ENCODE peak calls at places on chromosome 5, in ten cellular contexts. V is cardiac muscle cell; W is GM23248; S is tibial artery; J is effector memory CD4-positive, alpha-beta T cell; O is kidney; A is neural progenitor cell; D is psoas muscle; E is heart right ventricle; P is pancreas. M is an unnamed sample. For H3K4me1, the result is how much of the 10 kb centered on the place peaks cover.

GRCh38 chr5:132100672-132101261 is 27.2 kb downstream of the CSF2 start:
- DNase-seq in V (no peak), W (no peak), S (no peak), J (no peak), O (no peak), A (no peak), D (no peak), E (no peak), P (no peak), M (no peak)

GRCh38 chr5:168947212-168947868 is 353.6 kb downstream of the SLIT3 start:
- DNase-seq in V (peak), W (peak), S (peak), J (no peak), O (peak), A (peak), D (no peak), E (peak), P (peak), M (peak)

GRCh38 chr5:169980418-169981053 is at the start of gene INSYN2B:
- DNase-seq in V (peak), W (peak), S (peak), J (no peak), O (no peak), A (peak), D (peak), E (peak), P (peak), M (peak)

GRCh38 chr5:174570662-174571061 is 153.7 kb upstream of the MSX2 start:
- DNase-seq in V (no peak), W (no peak), S (no peak), J (no peak), O (no peak), A (no peak), D (no peak), E (no peak), P (no peak), M (no peak)

GRCh38 chr5:175521313-175521833 is 43.0 kb downstream of the SFXN1 start:
- DNase-seq in V (no peak), W (no peak), S (no peak), J (no peak), O (no peak), A (no peak), D (no peak), E (no peak), P (no peak), M (no peak)

GRCh38 chr5:163104496-163104895 is 332.9 kb upstream of the CCNG1 start:
- DNase-seq in V (no peak), W (no peak), S (no peak), J (no peak), O (no peak), A (peak), D (no peak), E (no peak), P (no peak), M (no peak)

GRCh38 chr5:151238303-151238741 is 14.4 kb upstream of the CCDC69 start:
- DNase-seq in V (peak), W (no peak), S (no peak), J (no peak), O (no peak), A (no peak), D (peak), E (peak), P (no peak), M (no peak)

GRCh38 chr5:14842117-14842516 is 29.5 kb downstream of the ANKH start:
- DNase-seq in V (no peak), W (no peak), S (no peak), J (no peak), O (no peak), A (no peak), D (no peak), E (no peak), P (no peak), M (no peak)

GRCh38 chr5:59712836-59713487 is 180.6 kb downstream of the PDE4D start:
- DNase-seq in V (no peak), W (no peak), S (no peak), J (no peak), O (no peak), A (peak), D (no peak), E (no peak), P (no peak), M (no peak)

GRCh38 chr5:169974121-169974770 is 6.0 kb downstream of the INSYN2B start:
- DNase-seq in V (no peak), W (no peak), S (no peak), J (no peak), O (no peak), A (no peak), D (no peak), E (no peak), P (no peak), M (no peak)

GRCh38 chr5:39363217-39363616 is 1.1 kb downstream of the C9 start:
- DNase-seq in V (no peak), W (peak), S (no peak), J (no peak), O (no peak), A (no peak), D (no peak), E (no peak), P (no peak), M (no peak)

GRCh38 chr5:68279960-68280359 is 64.4 kb downstream of the PIK3R1 start:
- DNase-seq in V (no peak), W (no peak), S (no peak), J (peak), O (no peak), A (no peak), D (no peak), E (no peak), P (no peak), M (no peak)

GRCh38 chr5:35618297-35618636 is 604 bp downstream of the SPEF2 start:
- DNase-seq in V (no peak), W (no peak), S (no peak), J (no peak), O (no peak), A (no peak), D (no peak), E (no peak), P (no peak), M (no peak)

GRCh38 chr5:6576861-6577501 is 55.9 kb downstream of the NSUN2 start:
- DNase-seq in V (peak), W (peak), S (no peak), J (no peak), O (no peak), A (peak), D (no peak), E (no peak), P (no peak), M (peak)

GRCh38 chr5:74415695-74416102 is 224.8 kb downstream of the ENC1 start:
- DNase-seq in V (no peak), W (no peak), S (no peak), J (no peak), O (no peak), A (no peak), D (no peak), E (no peak), P (no peak), M (no peak)

GRCh38 chr5:132364319-132364718 is 5.2 kb upstream of the SLC22A5 start:
- DNase-seq in V (no peak), W (peak), S (peak), J (no peak), O (no peak), A (no peak), D (no peak), E (no peak), P (no peak), M (peak)

GRCh38 chr5:174828786-174829510 is 104.6 kb downstream of the MSX2 start:
- DNase-seq in V (no peak), W (peak), S (no peak), J (no peak), O (no peak), A (no peak), D (no peak), E (no peak), P (no peak), M (no peak)

GRCh38 chr5:77308154-77308960 is 97.9 kb downstream of the PDE8B start:
- DNase-seq in V (no peak), W (no peak), S (no peak), J (no peak), O (no peak), A (no peak), D (no peak), E (no peak), P (no peak), M (no peak)

GRCh38 chr5:178293815-178294214 is 61.2 kb upstream of the PHYKPL start:
- DNase-seq in V (no peak), W (no peak), S (peak), J (no peak), O (peak), A (no peak), D (peak), E (peak), P (no peak), M (no peak)

GRCh38 chr5:178293400-178293799 is 60.8 kb upstream of the PHYKPL start:
- DNase-seq in V (no peak), W (no peak), S (peak), J (no peak), O (peak), A (no peak), D (peak), E (peak), P (no peak), M (no peak)

GRCh38 chr5:178291969-178292825 is 59.6 kb upstream of the PHYKPL start:
- DNase-seq in V (no peak), W (no peak), S (peak), J (no peak), O (peak), A (no peak), D (peak), E (peak), P (no peak), M (no peak)

GRCh38 chr5:178291161-178291561 is 58.6 kb upstream of the PHYKPL start:
- DNase-seq in V (no peak), W (no peak), S (peak), J (no peak), O (peak), A (no peak), D (peak), E (peak), P (no peak), M (no peak)

GRCh38 chr5:178292826-178293205 is 60.2 kb upstream of the PHYKPL start:
- DNase-seq in V (no peak), W (no peak), S (no peak), J (no peak), O (peak), A (no peak), D (no peak), E (no peak), P (no peak), M (no peak)
- H3K4me1 ChIP-seq in V (under half), W (under half), S (under half), J (under half), O (under half), A (under half), D (under half), E (under half), P (under half), M (under half)

GRCh38 chr5:100855940-100856339 is 47.1 kb downstream of the ST8SIA4 start:
- DNase-seq in V (no peak), W (no peak), S (no peak), J (no peak), O (no peak), A (no peak), D (no peak), E (no peak), P (no peak), M (no peak)
- H3K4me1 ChIP-seq in V (under half), W (under half), S (under half), J (under half), O (under half), A (under half), D (under half), E (under half), P (under half), M (under half)

GRCh38 chr5:150149618-150150017 is 6.0 kb downstream of the PDGFRB start:
- DNase-seq in V (no peak), W (no peak), S (no peak), J (no peak), O (no peak), A (no peak), D (no peak), E (no peak), P (no peak), M (no peak)
- H3K4me1 ChIP-seq in V (under half), W (half or more), S (half or more), J (under half), O (under half), A (under half), D (under half), E (under half), P (under half), M (under half)

DNA sequence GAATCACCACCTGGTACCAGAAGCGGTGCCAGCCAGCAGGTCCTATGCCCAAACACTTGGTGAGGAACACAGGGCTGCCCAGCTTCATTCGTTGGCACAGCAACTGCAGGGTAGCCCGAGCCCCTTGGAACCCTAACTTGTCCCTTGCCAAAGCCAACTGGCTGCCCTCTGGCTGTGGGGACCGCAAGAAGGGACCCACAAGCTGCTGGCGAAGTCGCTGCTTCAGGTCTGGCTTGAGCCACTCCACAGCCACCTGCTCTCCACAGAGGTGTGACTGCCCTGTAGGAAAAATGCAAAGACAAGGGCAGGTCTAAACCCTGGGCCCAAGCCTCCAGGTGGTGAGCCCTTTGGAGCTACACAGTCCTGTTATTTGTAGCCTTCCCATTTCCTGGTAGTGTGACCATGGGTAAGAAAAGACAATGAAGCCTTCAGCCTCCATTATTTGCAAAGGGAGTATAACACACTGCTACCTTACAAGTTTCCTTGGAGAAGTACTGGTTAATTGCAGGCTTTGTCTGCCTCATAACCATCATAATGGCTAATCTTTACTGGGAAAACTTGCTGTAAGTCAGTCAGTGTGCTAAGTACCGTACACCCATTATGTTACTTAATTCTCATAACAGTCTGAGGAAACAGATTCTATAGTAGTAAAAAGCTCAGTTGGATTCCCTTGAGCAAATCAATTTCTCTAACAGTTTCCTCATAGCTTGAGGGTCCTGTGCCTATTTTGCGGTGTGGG is 1.7 kb downstream of the DND1 start:
- DNase-seq in V (no peak), W (no peak), S (no peak), J (no peak), O (no peak), A (no peak), D (no peak), E (no peak), P (no peak), M (no peak)
- H3K4me1 ChIP-seq in V (under half), W (under half), S (under half), J (under half), O (under half), A (under half), D (under half), E (under half), P (under half), M (under half)

GRCh38 chr5:9498541-9499497 is 47.1 kb downstream of the SEMA5A start:
- DNase-seq in V (peak), W (peak), S (no peak), J (no peak), O (no peak), A (peak), D (no peak), E (no peak), P (peak), M (no peak)
- H3K4me1 ChIP-seq in V (under half), W (under half), S (under half), J (under half), O (under half), A (under half), D (under half), E (under half), P (under half), M (under half)

GRCh38 chr5:140347382-140347781 is 979 bp upstream of the HBEGF start:
- DNase-seq in V (no peak), W (no peak), S (no peak), J (no peak), O (no peak), A (no peak), D (no peak), E (no peak), P (no peak), M (no peak)

GRCh38 chr5:140345919-140346347 is 470 bp downstream of the HBEGF start:
- DNase-seq in V (peak), W (peak), S (peak), J (no peak), O (peak), A (peak), D (peak), E (peak), P (peak), M (peak)

GRCh38 chr5:140342896-140343295 is 3.5 kb downstream of the HBEGF start:
- DNase-seq in V (no peak), W (no peak), S (no peak), J (no peak), O (no peak), A (no peak), D (no peak), E (no peak), P (no peak), M (no peak)

GRCh38 chr5:140346348-140347221 is at the start of gene HBEGF:
- DNase-seq in V (peak), W (peak), S (peak), J (peak), O (peak), A (peak), D (peak), E (peak), P (peak), M (peak)

DNA sequence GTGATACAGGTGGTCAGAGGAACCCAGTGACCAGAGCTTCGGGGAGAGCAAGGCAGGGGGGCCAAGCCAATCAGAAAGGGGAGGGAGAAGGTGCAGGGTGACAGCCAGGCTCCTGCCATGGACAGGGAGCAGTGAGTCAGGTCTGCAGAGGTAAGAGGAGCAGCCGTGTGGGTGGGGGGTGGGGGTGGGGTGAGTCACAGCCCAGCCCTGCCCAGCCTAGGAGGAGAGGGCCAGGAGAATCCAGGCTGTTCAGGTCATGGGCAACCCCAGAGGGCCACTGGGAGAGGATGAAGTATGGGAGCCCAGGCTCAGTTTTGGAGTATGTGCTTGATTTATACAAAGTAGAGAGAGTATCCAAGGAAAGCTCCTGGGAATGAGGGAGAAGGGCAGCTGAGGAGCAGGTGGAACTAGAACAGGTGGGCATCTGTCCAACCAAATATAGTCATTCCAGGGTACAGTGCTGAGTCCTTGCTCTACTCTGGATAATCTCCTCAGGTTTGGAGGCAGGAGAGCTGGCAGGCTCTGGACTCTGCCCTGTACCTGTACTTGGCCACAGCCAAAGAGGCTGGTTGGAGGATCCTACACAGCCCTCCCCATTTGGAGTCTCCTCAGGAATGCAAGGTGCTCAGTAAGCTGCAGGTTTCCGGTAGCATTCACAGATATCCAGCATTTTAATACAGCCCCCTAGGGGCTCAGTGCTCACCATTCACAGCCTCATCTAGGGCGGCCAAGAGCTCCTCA is 1.6 kb downstream of the HBEGF start:
- DNase-seq in V (no peak), W (peak), S (no peak), J (no peak), O (no peak), A (no peak), D (peak), E (no peak), P (peak), M (peak)
- H3K4me1 ChIP-seq in V (under half), W (under half), S (under half), J (under half), O (under half), A (under half), D (half or more), E (half or more), P (under half), M (under half)

GRCh38 chr5:134138416-134139376 is 24.2 kb downstream of the TCF7 start:
- DNase-seq in V (no peak), W (peak), S (peak), J (no peak), O (peak), A (no peak), D (no peak), E (no peak), P (peak), M (peak)

GRCh38 chr5:134141346-134142050 is 27.0 kb downstream of the TCF7 start:
- DNase-seq in V (no peak), W (peak), S (no peak), J (no peak), O (peak), A (no peak), D (no peak), E (no peak), P (peak), M (peak)

GRCh38 chr5:134139891-134140469 is 25.5 kb downstream of the TCF7 start:
- DNase-seq in V (no peak), W (no peak), S (peak), J (no peak), O (peak), A (no peak), D (no peak), E (no peak), P (no peak), M (peak)

GRCh38 chr5:134140530-134141201 is 26.2 kb downstream of the TCF7 start:
- DNase-seq in V (peak), W (peak), S (peak), J (peak), O (peak), A (peak), D (peak), E (no peak), P (peak), M (peak)

DNA sequence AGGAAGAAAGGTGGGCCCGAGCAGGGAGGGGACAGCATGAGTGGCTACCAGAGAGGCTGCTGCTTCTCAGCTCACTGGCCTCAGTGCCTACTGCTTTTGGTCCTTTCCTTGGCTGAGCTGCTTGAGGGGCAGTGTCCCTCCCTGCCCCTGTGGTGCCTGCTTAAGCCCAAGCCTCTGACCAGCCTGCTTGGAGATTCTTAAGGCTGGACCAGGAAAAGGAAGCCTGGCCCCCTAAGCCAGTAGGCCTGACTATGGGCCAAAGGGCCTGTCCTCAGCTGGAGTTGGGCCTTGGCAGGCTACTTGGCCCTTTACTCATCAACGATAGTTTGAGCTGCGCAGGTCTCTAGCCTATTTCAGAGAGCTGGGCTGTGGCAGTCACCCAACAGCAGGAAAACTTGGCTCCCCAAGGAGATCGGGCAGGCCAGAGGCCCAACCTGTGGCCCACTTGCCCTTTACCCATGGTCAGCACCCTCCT is 24.9 kb downstream of the TCF7 start:
- DNase-seq in V (no peak), W (no peak), S (peak), J (no peak), O (peak), A (no peak), D (no peak), E (no peak), P (peak), M (peak)
- H3K4me1 ChIP-seq in V (under half), W (under half), S (under half), J (half or more), O (under half), A (under half), D (under half), E (under half), P (under half), M (under half)

DNA sequence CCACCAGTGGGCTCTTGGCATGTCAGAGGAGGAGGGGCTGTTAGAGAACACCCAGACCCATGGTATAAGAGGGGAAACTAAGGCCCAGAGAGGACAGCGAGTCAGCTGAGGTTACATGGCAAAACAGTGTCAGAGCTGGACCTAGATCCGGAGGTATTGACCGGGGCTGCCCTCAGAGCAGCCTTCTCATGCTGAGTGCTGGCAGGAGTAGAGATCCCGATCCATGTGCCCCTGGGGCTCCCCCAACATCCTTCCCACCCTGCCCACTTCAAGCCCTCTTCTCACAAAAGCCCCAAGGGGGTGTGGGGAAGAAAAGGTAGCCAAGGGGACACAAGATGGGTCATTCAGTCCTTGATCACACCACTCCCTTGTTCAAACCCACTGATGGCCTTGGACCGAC is 19.9 kb downstream of the CSF1R start:
- DNase-seq in V (no peak), W (no peak), S (no peak), J (no peak), O (no peak), A (no peak), D (no peak), E (no peak), P (no peak), M (no peak)
- H3K4me1 ChIP-seq in V (under half), W (under half), S (under half), J (under half), O (under half), A (under half), D (under half), E (under half), P (under half), M (under half)